ENCODE peak calls at places on chromosomes 2 and 18, in five cellular contexts. C, G, H, M and Y are unnamed samples.

GRCh38 chr18:8212893-8213805 is 396.1 kb upstream of the RAB12 start:
- DNase-seq in G (no peak), M (peak), H (peak), C (no peak), Y (no peak)

GRCh38 chr2:160007111-160007510 is 55.3 kb downstream of the PLA2R1 start:
- DNase-seq in H (no peak), M (no peak), C (no peak), G (no peak), Y (no peak)

GRCh38 chr2:74498500-74499268 is 719 bp downstream of the LBX2 start:
- DNase-seq in M (peak), H (peak), C (no peak), G (no peak), Y (no peak)

GRCh38 chr18:67730884-67731283 is 214.4 kb upstream of the DSEL start:
- DNase-seq in G (no peak), H (peak), M (no peak), C (no peak), Y (no peak)

GRCh38 chr2:230723363-230723762 is 10.7 kb downstream of the CAB39 start:
- DNase-seq in H (no peak), C (peak), G (no peak), M (no peak), Y (peak)

GRCh38 chr2:190126758-190127157 is 64.2 kb upstream of the MSTN start:
- DNase-seq in M (no peak), H (no peak), G (no peak), C (no peak), Y (no peak)

GRCh38 chr2:233487748-233488345 is 78.7 kb downstream of the USP40 start:
- DNase-seq in M (no peak), H (peak), C (no peak), G (no peak), Y (no peak)

GRCh38 chr18:2244641-2245040 is 326.7 kb downstream of the METTL4 start:
- DNase-seq in G (no peak), C (no peak), M (no peak), H (no peak), Y (no peak)

GRCh38 chr2:38509322-38509946 is 93.3 kb downstream of the HNRNPLL start:
- DNase-seq in H (no peak), M (no peak), C (no peak), G (no peak), Y (no peak)

GRCh38 chr2:53901192-53901591 is 41.4 kb upstream of the GPR75 start:
- DNase-seq in C (no peak), H (no peak), G (no peak), M (no peak), Y (no peak)

DNA sequence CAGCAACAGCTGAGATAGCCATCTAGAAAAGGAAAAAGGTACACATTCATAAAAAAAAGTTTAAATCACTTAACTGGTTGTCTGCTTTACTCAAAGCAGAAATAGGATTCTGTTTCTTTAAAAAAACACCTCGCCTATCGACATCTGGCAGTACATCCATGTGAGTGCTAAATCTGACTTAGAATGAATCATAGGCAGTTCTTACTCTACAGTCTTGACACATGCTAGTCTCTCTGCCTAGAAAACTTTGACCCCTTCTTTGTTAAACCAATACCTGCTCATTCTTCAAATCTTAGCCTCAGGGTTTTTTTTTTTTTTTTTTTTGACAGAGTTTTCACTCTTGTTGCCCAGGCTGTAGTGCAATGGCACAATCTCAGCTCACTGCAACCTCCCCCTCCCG is 37.1 kb upstream of the GPR75 start:
- DNase-seq in C (no peak), H (peak), M (no peak), G (no peak), Y (no peak)
- H3K27ac ChIP-seq in C (no peak), H (no peak), M (no peak), G (no peak), Y (no peak)

GRCh38 chr2:27714053-27714452 is 50.4 kb downstream of the SLC4A1AP start:
- DNase-seq in G (no peak), H (no peak), C (no peak), M (no peak), Y (no peak)

GRCh38 chr2:27715318-27716165 is 51.9 kb downstream of the SLC4A1AP start:
- DNase-seq in H (peak), G (no peak), M (peak), C (peak), Y (peak)

GRCh38 chr2:27716301-27717069 is 52.8 kb downstream of the SLC4A1AP start:
- DNase-seq in M (no peak), C (no peak), G (no peak), H (no peak), Y (no peak)

GRCh38 chr2:27713201-27713600 is 49.5 kb downstream of the SLC4A1AP start:
- DNase-seq in C (no peak), M (no peak), H (no peak), G (no peak), Y (no peak)

DNA sequence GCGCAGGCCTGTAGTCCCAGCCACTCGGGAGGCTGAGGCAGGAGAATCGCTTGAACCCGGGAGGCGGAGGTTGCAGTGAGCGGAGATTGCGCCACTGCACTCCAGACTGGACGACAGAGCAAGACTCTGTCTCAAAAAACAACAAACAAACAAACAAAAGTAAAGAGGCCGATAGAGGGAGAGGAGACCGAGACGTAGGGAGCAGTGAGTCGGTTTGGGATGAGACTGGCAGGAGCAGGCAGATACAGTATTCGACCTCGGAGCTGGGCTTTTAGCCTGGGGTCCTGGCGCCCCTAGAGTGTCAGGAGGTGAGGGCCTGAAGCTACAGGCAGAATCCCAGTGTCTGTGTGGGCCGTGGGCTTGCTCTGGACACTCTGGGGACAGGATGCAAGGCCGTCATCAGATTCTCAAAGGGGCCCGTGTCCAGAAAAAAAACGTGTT is 51.2 kb downstream of the SLC4A1AP start:
- DNase-seq in H (peak), C (no peak), M (no peak), G (no peak), Y (no peak)
- H3K4me3 ChIP-seq in H (peak), C (no peak), M (no peak), G (peak), Y (no peak)

GRCh38 chr2:109715302-109715937 is 78.7 kb upstream of the RGPD5 start:
- DNase-seq in G (no peak), C (no peak), H (peak), M (peak), Y (no peak)

GRCh38 chr2:109711230-109712125 is 82.6 kb upstream of the RGPD5 start:
- DNase-seq in M (no peak), C (no peak), H (no peak), G (no peak), Y (no peak)

GRCh38 chr2:109712126-109712455 is 82.0 kb upstream of the RGPD5 start:
- DNase-seq in G (no peak), C (no peak), H (no peak), M (no peak), Y (no peak)

GRCh38 chr2:109710505-109711229 is 83.4 kb upstream of the RGPD5 start:
- DNase-seq in C (no peak), M (no peak), G (no peak), H (no peak), Y (no peak)

GRCh38 chr2:109712746-109713145 is 81.4 kb upstream of the RGPD5 start:
- DNase-seq in M (no peak), H (no peak), G (no peak), C (no peak), Y (no peak)
- H3K27ac ChIP-seq in M (no peak), H (no peak), G (no peak), C (no peak), Y (no peak)

DNA sequence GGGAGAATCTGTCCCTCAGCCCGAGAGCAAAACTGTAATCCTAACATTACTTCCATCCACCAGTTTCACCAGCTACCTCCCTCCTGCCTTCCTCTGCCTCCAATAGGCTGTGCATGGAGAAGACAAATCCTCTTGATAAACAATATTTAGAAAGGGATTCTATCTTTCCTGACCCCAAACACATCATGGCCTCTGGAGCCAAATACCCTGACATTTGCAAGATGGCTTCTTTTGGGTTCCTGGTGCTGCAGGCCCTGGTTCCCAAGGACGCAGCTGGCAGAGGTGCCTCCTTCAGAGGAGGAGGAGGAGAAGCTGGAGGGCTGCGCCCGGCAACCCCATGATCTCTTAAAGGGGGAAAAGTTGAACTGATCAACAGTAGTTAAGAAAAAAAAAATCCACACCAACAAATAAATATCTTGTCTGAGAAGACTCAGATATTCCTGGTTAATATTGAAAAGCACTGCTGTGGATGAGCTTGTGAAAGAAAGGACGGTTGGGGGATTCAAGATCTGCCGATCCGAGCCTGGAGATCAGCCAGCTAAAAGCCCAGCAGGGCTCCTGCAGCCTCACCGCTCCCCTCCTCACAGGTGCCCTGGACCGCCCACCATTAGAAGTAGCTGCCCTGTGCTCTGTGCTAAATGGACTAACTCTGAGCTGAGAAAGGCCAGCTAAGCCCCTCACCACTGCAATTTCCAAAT is 116.8 kb downstream of the MSH2 start:
- DNase-seq in C (no peak), H (no peak), M (no peak), G (no peak), Y (no peak)
- H3K4me3 ChIP-seq in C (no peak), H (no peak), M (no peak), G (no peak), Y (peak)

DNA sequence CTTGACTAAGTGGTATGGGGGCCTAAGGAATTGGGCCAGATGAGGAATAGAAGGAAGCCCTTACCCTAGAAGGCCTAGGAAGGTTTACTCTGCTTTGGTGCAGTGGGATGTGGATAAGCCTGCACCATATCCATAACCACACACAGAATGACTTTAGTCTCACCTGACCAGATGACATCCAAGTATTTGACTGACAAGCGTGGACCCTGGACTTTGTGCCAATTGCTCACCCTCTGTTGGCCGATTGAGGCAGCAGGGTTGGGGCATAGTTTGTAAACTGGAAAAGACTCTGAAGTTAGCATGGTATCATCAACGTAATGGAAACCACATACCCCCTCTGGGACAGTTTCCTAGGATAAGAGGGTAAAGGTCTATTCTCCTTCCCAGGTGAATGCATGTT is 36.5 kb upstream of the SERPINE2 start:
- DNase-seq in H (no peak), C (no peak), G (no peak), M (no peak), Y (no peak)
- H3K27ac ChIP-seq in H (no peak), C (no peak), G (no peak), M (no peak), Y (no peak)

GRCh38 chr18:22560797-22561196 is 143.1 kb upstream of the CTAGE1 start:
- DNase-seq in H (no peak), G (no peak), M (no peak), C (no peak), Y (no peak)

GRCh38 chr18:22560283-22560627 is 142.5 kb upstream of the CTAGE1 start:
- DNase-seq in G (no peak), M (no peak), H (no peak), C (no peak), Y (no peak)

GRCh38 chr18:22564036-22564435 is 146.3 kb upstream of the CTAGE1 start:
- DNase-seq in G (no peak), H (no peak), M (no peak), C (no peak), Y (no peak)

GRCh38 chr18:22559414-22560282 is 141.9 kb upstream of the CTAGE1 start:
- DNase-seq in G (no peak), C (peak), H (peak), M (peak), Y (no peak)

DNA sequence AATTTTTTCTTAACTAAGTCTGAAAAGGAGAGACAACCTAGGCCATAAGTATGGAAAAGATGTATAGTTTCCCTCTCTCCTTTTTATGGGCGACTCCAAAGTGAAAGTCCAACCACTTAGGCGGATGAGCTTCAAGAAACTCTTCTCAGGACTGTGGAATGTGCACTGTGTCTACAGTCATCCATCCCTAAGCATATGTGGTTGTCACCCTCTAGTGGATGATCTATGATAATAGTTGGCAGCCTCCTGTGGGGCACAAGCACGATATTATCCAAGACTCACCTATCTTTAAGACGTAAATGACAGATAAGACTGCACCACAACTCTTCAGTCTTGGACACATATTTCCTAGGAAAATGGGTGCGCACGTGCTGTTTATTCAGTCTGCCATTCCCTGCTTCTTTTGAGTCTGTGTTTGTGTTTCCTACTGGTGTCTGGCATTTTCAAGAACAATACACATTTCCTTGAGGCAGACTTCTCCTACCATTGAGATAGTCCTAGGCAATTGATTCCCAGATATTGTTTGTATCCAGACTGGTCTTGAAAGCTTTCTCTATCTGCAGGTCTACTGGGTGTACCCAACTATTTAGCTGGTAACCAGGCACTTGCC is 145.5 kb upstream of the CTAGE1 start:
- DNase-seq in C (peak), H (peak), G (no peak), M (peak), Y (peak)
- H3K4me3 ChIP-seq in C (no peak), H (no peak), G (peak), M (no peak), Y (no peak)